ENCODE peak calls at places on chromosome 3, in ten cellular contexts. Q is GM23338, C is cardiac fibroblast, H is NCI-H1105, D is amygdala, B is astrocyte of the hippocampus, S is A549, R is mucosa of gallbladder, W is coronary artery, T is neural crest cell. X is an unnamed sample.

GRCh38 chr3:4808637-4809036 is 170.6 kb upstream of the BHLHE40 start:
- DNase-seq in R (no peak), W (no peak), T (no peak), B (no peak), Q (no peak), D (no peak), S (no peak), H (no peak), C (no peak), X (no peak)

GRCh38 chr3:132228923-132229322 is 88.3 kb upstream of the ACP3 start:
- DNase-seq in H (no peak), B (no peak), R (no peak), C (peak; percentile 67), W (no peak), D (no peak), T (no peak), Q (no peak), S (no peak), X (no peak)

GRCh38 chr3:29718661-29719065 is 437.8 kb downstream of the RBMS3 start:
- DNase-seq in T (no peak), C (peak; percentile 34), Q (no peak), H (no peak), D (no peak), R (no peak), B (peak; percentile 16), W (no peak), S (no peak), X (no peak)

GRCh38 chr3:98763076-98763475 is at the start of gene ST3GAL6:
- DNase-seq in W (no peak), T (no peak), D (no peak), R (peak; percentile 32), H (no peak), C (peak; percentile 84), S (no peak), B (no peak), Q (no peak), X (no peak)

GRCh38 chr3:102114264-102114979 is 265.1 kb downstream of the NFKBIZ start:
- DNase-seq in H (no peak), T (no peak), D (no peak), Q (no peak), R (peak; percentile 28), S (no peak), C (no peak), W (no peak), B (no peak), X (no peak)

GRCh38 chr3:133943639-133944131 is 48.0 kb upstream of the RAB6B start:
- DNase-seq in S (peak; percentile 46), H (no peak), B (peak; percentile 94), D (no peak), C (peak; percentile 97), R (peak; percentile 45), W (peak; percentile 59), T (no peak), Q (no peak), X (no peak)

GRCh38 chr3:197366301-197367044 is 68.1 kb upstream of the DLG1 start:
- DNase-seq in B (peak; percentile 87), R (no peak), T (no peak), C (no peak), H (no peak), S (no peak), W (peak; percentile 45), D (no peak), Q (no peak), X (no peak)

GRCh38 chr3:122105626-122106025 is 50.5 kb downstream of the CD86 start:
- DNase-seq in R (no peak), Q (no peak), T (no peak), D (no peak), C (no peak), H (no peak), W (no peak), B (peak; percentile 9), S (no peak), X (no peak)

GRCh38 chr3:53616330-53616729 is 121.9 kb downstream of the CACNA1D start:
- DNase-seq in W (no peak), S (no peak), T (no peak), R (no peak), D (no peak), Q (peak; percentile 8), B (no peak), H (no peak), C (no peak), X (no peak)

GRCh38 chr3:172260381-172260780 is 187.9 kb downstream of the GHSR start:
- DNase-seq in R (no peak), W (no peak), C (peak; percentile 68), S (no peak), Q (no peak), T (no peak), H (no peak), D (no peak), B (peak; percentile 67), X (no peak)

GRCh38 chr3:38707730-38708129 is 58.2 kb upstream of the SCN5A start:
- DNase-seq in Q (peak; percentile 48), C (no peak), B (no peak), W (no peak), T (no peak), D (no peak), R (no peak), H (no peak), S (no peak), X (no peak)

GRCh38 chr3:132317229-132317948 is at the start of gene ACP3:
- DNase-seq in S (no peak), D (no peak), B (peak; percentile 85), R (peak; percentile 37), C (peak; percentile 73), W (no peak), T (no peak), Q (peak; percentile 80), H (peak; percentile 80), X (peak; percentile 42)